ENCODE peak calls at places on chromosome 5, in six cellular contexts. G is GM12878, B is HepG2, Y is H1, Q is K562, P is GM12891. O is an unnamed sample.

GRCh38 chr5:153792305-153792704 is 246.4 kb downstream of the FAM114A2 start:
- DNase-seq in G (no peak), B (no peak), Y (no peak), Q (no peak), P (no peak), O (no peak)

GRCh38 chr5:143118222-143118621 is 285.3 kb downstream of the NR3C1 start:
- DNase-seq in G (no peak), B (no peak), Y (no peak), Q (no peak), P (no peak), O (no peak)

GRCh38 chr5:32942225-32942989 is 231.3 kb downstream of the NPR3 start:
- DNase-seq in G (no peak), B (peak), Y (no peak), Q (peak), P (peak), O (no peak)

GRCh38 chr5:61257421-61257820 is 74.6 kb upstream of the ZSWIM6 start:
- DNase-seq in G (no peak), B (no peak), Y (no peak), Q (no peak), P (no peak), O (no peak)

GRCh38 chr5:80360914-80361444 is 41.2 kb downstream of the SPZ1 start:
- DNase-seq in G (no peak), B (no peak), Y (no peak), Q (no peak), P (no peak), O (no peak)

GRCh38 chr5:66769839-66770617 is 173.8 kb downstream of the MAST4 start:
- DNase-seq in G (no peak), B (peak), Y (peak), Q (no peak), P (no peak), O (no peak)

GRCh38 chr5:66864240-66864884 is 268.2 kb downstream of the MAST4 start:
- DNase-seq in G (no peak), B (peak), Y (no peak), Q (no peak), P (no peak), O (no peak)

GRCh38 chr5:104266161-104266560 is 703.6 kb upstream of the NUDT12 start:
- DNase-seq in G (no peak), B (no peak), Y (no peak), Q (no peak), P (no peak), O (no peak)

GRCh38 chr5:8340739-8341344 is 471.9 kb downstream of the MTRR start:
- DNase-seq in G (no peak), B (peak), Y (no peak), Q (no peak), P (no peak), O (no peak)

GRCh38 chr5:99099691-99100090 is 170.9 kb upstream of the CHD1 start:
- DNase-seq in G (no peak), B (no peak), Y (no peak), Q (no peak), P (no peak), O (no peak)

GRCh38 chr5:132019857-132020555 is 8.5 kb upstream of the ACSL6 start:
- DNase-seq in G (peak), B (no peak), Y (no peak), Q (no peak), P (no peak), O (peak)
- TF ChIP-seq TAF1 in G (peak), B (no peak), Y (no peak), Q (no peak), P (no peak), O (no peak)

DNA sequence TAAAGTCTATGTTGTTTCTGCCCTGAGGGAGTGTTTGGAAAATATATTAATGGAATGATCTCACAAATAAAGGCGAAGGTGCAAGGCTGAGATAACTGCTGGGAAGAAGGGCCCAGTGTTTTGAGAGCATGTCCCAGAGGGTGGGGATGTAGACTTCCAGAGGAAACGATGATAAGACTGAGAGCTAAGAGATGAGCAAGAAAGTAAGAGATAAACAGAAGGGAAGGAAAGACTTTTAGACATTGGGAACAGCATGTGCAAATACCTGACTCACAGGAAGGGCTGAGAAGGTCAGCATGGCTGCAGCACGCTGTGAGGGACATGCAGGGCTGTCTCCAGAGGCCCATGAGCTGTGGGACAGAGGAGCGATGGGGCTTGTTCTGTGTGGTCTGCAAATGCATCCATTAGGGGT is 19.9 kb upstream of the ADRB2 start:
- DNase-seq in G (no peak), B (no peak), Y (no peak), Q (peak), P (no peak), O (no peak)
- TF ChIP-seq POLR2AphosphoS5 in G (no peak), B (no peak), Y (no peak), Q (peak), P (no peak), O (no peak)

DNA sequence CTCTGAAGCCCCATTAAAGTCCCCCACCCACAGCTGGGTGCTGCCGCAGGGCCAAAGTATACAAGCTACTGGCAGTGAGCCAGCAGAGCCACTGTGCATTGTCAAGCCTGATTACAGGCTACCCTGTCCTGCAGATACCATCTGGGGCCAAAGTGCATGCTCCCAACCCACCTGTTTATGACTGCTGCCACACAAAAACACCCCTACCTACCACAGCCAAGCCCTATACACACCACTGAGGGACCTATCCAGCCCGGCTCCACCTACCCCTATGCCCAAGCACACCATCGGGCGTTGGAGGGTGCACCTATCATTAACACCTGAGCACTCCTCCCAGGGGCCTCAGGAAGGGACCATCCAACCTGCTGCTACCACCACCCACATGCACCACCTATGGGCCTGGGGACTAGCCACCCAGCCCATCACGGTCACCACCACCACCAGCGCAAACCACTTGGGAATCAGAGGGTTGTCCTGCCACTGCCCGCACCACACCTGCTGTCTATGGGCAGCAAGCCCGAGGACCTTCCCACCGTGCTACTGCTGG is 105.0 kb downstream of the PLPP1 start:
- DNase-seq in G (no peak), B (peak), Y (no peak), Q (no peak), P (no peak), O (no peak)
- TF ChIP-seq POLR2A in G (no peak), B (no peak), Y (peak), Q (peak), P (no peak), O (no peak)

DNA sequence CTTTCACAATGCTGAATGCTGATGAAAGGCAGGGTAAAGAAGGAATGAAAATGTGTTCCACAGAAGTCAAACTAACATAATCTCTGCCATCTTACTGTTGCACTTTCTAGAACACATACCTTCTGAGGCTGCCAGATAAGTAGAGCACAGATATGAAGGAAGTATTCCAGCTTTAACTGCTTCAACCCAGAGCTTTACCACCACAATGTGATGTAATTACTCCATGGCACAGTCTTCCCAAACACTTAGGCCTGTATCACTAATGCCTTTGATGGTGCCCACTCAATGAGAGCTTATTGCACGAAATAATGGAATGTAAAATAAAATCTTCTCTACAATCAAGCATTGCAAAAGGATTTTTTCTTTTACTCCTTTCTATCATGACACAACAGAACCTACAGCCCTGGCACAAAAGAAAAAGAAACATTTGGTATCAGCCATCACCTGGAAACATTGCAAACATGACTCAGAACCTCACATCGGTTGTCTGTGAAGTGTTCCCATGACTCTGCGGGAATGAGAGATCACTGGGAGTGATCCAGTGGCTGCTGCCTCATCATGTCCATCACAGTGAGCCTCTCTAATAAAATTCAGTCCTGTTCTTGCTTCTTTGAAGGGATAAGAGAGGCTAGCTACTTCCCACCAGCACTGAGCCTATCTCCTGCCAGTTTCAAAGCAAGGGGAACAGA is 385.8 kb downstream of the EFNA5 start:
- DNase-seq in G (no peak), B (no peak), Y (no peak), Q (no peak), P (no peak), O (no peak)
- TF ChIP-seq TAF1 in G (no peak), B (no peak), Y (no peak), Q (no peak), P (no peak), O (no peak)

DNA sequence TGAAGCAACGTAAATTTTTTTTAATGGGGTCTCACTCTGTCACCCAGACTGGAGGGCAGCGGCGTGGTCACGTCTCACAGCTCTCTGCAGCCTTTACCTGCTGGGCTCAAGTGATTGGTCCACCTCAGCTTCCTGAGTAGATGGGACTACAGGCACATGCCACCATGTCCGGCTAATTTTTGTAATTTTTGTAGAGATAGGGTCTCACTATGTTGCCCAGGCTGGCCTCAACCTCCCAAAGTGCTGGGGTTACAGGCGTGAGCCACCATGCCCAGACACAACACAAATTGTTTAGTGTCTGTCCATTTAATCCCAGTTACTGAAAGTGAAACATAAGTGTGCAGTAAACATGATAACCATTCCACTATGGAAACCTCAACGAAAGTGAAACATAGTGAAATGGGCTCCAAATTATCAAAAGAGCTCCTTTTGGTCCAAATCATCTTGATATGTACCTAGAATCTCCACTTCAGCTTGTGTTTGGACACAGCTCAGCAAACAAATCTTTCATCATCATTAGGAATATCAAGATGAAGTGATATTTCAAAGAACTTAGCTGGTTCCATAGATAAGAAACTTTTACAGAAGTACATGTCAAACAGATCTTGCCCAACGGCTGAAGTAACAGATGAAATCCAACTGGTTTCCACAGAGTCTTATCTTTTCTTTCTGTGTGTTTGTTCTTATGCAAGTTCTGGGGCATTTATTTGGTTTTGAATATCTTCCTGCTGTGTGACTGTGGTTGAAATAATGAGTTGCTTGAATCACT is 41.2 kb upstream of the PLPP1 start:
- DNase-seq in G (no peak), B (peak), Y (no peak), Q (no peak), P (no peak), O (no peak)
- TF ChIP-seq POLR2AphosphoS5 in G (no peak), B (no peak), Y (no peak), Q (no peak), P (no peak), O (no peak)

GRCh38 chr5:1293416-1293996 is 1.4 kb downstream of the TERT start:
- DNase-seq in G (no peak), B (no peak), Y (no peak), Q (no peak), P (no peak), O (no peak)

GRCh38 chr5:1292846-1293415 is 1.9 kb downstream of the TERT start:
- DNase-seq in G (no peak), B (no peak), Y (no peak), Q (no peak), P (no peak), O (no peak)

GRCh38 chr5:1293997-1294838 is 650 bp downstream of the TERT start:
- DNase-seq in G (no peak), B (no peak), Y (no peak), Q (peak), P (no peak), O (no peak)

GRCh38 chr5:1295650-1296037 is 776 bp upstream of the TERT start:
- DNase-seq in G (no peak), B (no peak), Y (no peak), Q (no peak), P (no peak), O (peak)

GRCh38 chr5:1294839-1295649 is at the start of gene TERT:
- DNase-seq in G (no peak), B (no peak), Y (no peak), Q (peak), P (no peak), O (no peak)
- TF ChIP-seq POLR2A in G (no peak), B (no peak), Y (no peak), Q (no peak), P (no peak), O (no peak)

GRCh38 chr5:40911278-40911677 is 2.0 kb downstream of the C7 start:
- DNase-seq in G (no peak), B (no peak), Y (no peak), Q (no peak), P (no peak), O (no peak)

GRCh38 chr5:40906351-40906751 is 2.9 kb upstream of the C7 start:
- DNase-seq in G (no peak), B (peak), Y (no peak), Q (no peak), P (no peak), O (no peak)

GRCh38 chr5:40904994-40905306 is 4.3 kb upstream of the C7 start:
- DNase-seq in G (no peak), B (no peak), Y (no peak), Q (no peak), P (no peak), O (no peak)

GRCh38 chr5:40909723-40910122 is 426 bp downstream of the C7 start:
- DNase-seq in G (no peak), B (peak), Y (no peak), Q (no peak), P (no peak), O (no peak)

GRCh38 chr5:40909233-40909632 is at the start of gene C7:
- DNase-seq in G (no peak), B (peak), Y (no peak), Q (no peak), P (no peak), O (no peak)
- TF ChIP-seq TAF1 in G (no peak), B (no peak), Y (no peak), Q (no peak), P (no peak), O (no peak)

GRCh38 chr5:180648658-180649296 is 623 bp downstream of the FLT4 start:
- DNase-seq in G (no peak), B (no peak), Y (no peak), Q (peak), P (no peak), O (no peak)
- TF ChIP-seq POLR2AphosphoS5 in G (no peak), B (no peak), Y (no peak), Q (no peak), P (no peak), O (no peak)

GRCh38 chr5:149730620-149731331 is 666 bp downstream of the PPARGC1B start:
- DNase-seq in G (no peak), B (no peak), Y (no peak), Q (peak), P (peak), O (peak)

GRCh38 chr5:149731617-149732400 is 1.7 kb downstream of the PPARGC1B start:
- DNase-seq in G (peak), B (no peak), Y (peak), Q (peak), P (peak), O (peak)

GRCh38 chr5:149733129-149733900 is 3.2 kb downstream of the PPARGC1B start:
- DNase-seq in G (no peak), B (no peak), Y (no peak), Q (no peak), P (no peak), O (no peak)

GRCh38 chr5:149731332-149731616 is 1.2 kb downstream of the PPARGC1B start:
- DNase-seq in G (no peak), B (no peak), Y (no peak), Q (no peak), P (no peak), O (no peak)

GRCh38 chr5:149732500-149733128 is 2.5 kb downstream of the PPARGC1B start:
- DNase-seq in G (no peak), B (peak), Y (no peak), Q (peak), P (no peak), O (no peak)
- TF ChIP-seq POLR2A in G (no peak), B (no peak), Y (no peak), Q (no peak), P (no peak), O (no peak)

DNA sequence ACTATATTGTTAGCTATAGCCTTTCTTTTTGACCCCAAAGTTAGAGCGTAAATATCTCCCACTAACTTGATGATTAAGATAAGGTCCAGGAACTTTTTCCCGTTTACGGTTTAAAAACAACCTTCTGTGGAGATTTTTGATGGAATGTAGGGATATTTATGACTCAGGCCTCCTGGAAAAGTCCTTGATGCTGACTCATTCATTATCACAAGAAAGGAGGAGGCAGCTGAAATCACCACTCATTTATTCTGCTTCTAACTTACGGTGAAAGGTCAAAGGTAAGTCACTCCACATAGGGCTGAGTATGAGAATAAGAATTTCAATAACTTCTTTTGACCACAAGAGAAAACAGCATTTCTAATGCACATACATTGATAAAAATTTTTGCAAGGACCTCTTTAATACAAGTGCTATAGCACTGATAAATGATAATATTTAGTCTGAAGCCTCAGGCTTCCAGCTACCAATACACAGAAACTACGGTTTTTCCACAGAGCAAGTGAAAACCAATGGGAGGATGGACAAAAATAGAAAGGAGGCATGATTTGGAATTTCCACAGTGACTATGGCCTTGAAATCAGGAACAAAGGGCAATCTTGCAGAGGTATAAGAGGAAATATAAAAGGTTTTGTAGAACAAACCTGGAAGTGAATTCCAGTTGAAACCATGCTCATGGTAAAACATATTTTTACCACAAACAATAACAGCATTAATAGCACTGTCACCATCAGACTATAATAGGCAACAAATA is 146.5 kb downstream of the PPP2R2B start:
- DNase-seq in G (no peak), B (no peak), Y (no peak), Q (no peak), P (no peak), O (no peak)
- TF ChIP-seq TAF1 in G (no peak), B (no peak), Y (no peak), Q (no peak), P (no peak), O (no peak)

O was measured in GM12892.